ENCODE peak calls at places on chromosomes 16 and 17, in four cellular contexts. A is Ammon's horn, Q is Right ventricle myocardium superior, Y is left colon. J is an unnamed sample.

GRCh38 chr16:69831212-69832123 is 69.3 kb downstream of the WWP2 start:
- DNase-seq in A (no peak), Y (no peak), Q (no peak), J (no peak)

GRCh38 chr16:84502075-84502474 is 2.4 kb downstream of the MEAK7 start:
- DNase-seq in Q (peak), A (no peak), Y (no peak), J (no peak)

GRCh38 chr17:55793272-55793671 is 42.4 kb downstream of the PCTP start:
- DNase-seq in A (no peak), Y (no peak), Q (no peak), J (no peak)

GRCh38 chr17:37110012-37110701 is 161.4 kb downstream of the AATF start:
- DNase-seq in A (no peak), Q (no peak), Y (no peak), J (no peak)

GRCh38 chr17:45424769-45425124 is 7.9 kb downstream of the ARHGAP27 start:
- DNase-seq in Y (no peak), A (no peak), Q (no peak), J (no peak)

GRCh38 chr17:40448639-40449261 is 5.5 kb downstream of the IGFBP4 start:
- DNase-seq in A (no peak), Q (no peak), Y (peak), J (no peak)

GRCh38 chr17:82931696-82932060 is 91.9 kb upstream of the ZNF750 start:
- DNase-seq in Y (peak), A (peak), Q (peak), J (no peak)

GRCh38 chr16:48811478-48811877 is 201.5 kb upstream of the N4BP1 start:
- DNase-seq in Q (no peak), A (no peak), Y (no peak), J (no peak)

GRCh38 chr17:64428406-64428805 is 20.5 kb upstream of the MILR1 start:
- DNase-seq in A (no peak), Y (no peak), Q (no peak), J (no peak)

J was measured in prostate gland.